ENCODE peak calls at places on chromosomes 1 and 21, in nine cellular contexts. N is CD4-positive, alpha-beta T cell; A is psoas muscle; C is endothelial cell of umbilical vein; V is hepatocyte; R is aorta; Y is transverse colon; U is HCT116; J is tibial nerve. T is an unnamed sample.

GRCh38 chr1:9655127-9655723 is 3.7 kb downstream of the PIK3CD start:
- DNase-seq in J (no peak), Y (no peak), V (no peak), N (peak; percentile 33), U (no peak), R (no peak), C (no peak), A (no peak), T (no peak)

GRCh38 chr1:177487481-177487880 is 316.7 kb downstream of the BRINP2 start:
- DNase-seq in R (no peak), J (no peak), N (no peak), U (no peak), A (no peak), Y (no peak), C (no peak), V (no peak), T (no peak)

GRCh38 chr1:71745326-71745725 is 537.0 kb downstream of the NEGR1 start:
- DNase-seq in U (no peak), R (no peak), Y (no peak), J (no peak), N (no peak), A (no peak), V (no peak), C (no peak), T (no peak)

GRCh38 chr1:39272027-39272790 is 67.7 kb downstream of the MACF1 start:
- DNase-seq in C (peak; percentile 83), R (no peak), J (no peak), U (no peak), N (no peak), Y (peak; percentile 14), A (no peak), V (peak; percentile 28), T (no peak)

GRCh38 chr1:41957568-41957967 is 38.8 kb upstream of the HIVEP3 start:
- DNase-seq in J (no peak), C (no peak), N (no peak), U (no peak), A (peak; percentile 74), R (no peak), Y (no peak), V (no peak), T (peak; percentile 84)

GRCh38 chr1:233151850-233152249 is 143.7 kb downstream of the PCNX2 start:
- DNase-seq in Y (no peak), N (no peak), J (no peak), A (no peak), U (no peak), R (no peak), C (no peak), V (no peak), T (no peak)

GRCh38 chr1:201155354-201155753 is 1.1 kb upstream of the TMEM9 start:
- DNase-seq in C (no peak), N (no peak), V (no peak), J (no peak), Y (no peak), U (no peak), R (no peak), A (no peak), T (no peak)

GRCh38 chr1:59092126-59092525 is 204.8 kb upstream of the FGGY start:
- DNase-seq in R (no peak), C (no peak), N (no peak), U (no peak), A (no peak), J (no peak), Y (no peak), V (no peak), T (no peak)

GRCh38 chr21:42770717-42771502 is 108.4 kb downstream of the WDR4 start:
- DNase-seq in U (no peak), R (no peak), J (no peak), V (no peak), Y (no peak), A (no peak), N (no peak), C (no peak), T (no peak)

GRCh38 chr21:32484706-32485380 is 72.3 kb downstream of the EVA1C start:
- DNase-seq in C (no peak), U (no peak), Y (peak; percentile 74), A (peak; percentile 55), N (no peak), J (no peak), V (no peak), R (peak; percentile 65), T (no peak)

GRCh38 chr1:111739984-111740765 is 980 bp upstream of the INKA2 start:
- DNase-seq in R (peak; percentile 82), V (peak; percentile 79), Y (peak; percentile 69), J (no peak), U (no peak), C (peak; percentile 59), N (no peak), A (peak; percentile 86), T (peak; percentile 67)

DNA sequence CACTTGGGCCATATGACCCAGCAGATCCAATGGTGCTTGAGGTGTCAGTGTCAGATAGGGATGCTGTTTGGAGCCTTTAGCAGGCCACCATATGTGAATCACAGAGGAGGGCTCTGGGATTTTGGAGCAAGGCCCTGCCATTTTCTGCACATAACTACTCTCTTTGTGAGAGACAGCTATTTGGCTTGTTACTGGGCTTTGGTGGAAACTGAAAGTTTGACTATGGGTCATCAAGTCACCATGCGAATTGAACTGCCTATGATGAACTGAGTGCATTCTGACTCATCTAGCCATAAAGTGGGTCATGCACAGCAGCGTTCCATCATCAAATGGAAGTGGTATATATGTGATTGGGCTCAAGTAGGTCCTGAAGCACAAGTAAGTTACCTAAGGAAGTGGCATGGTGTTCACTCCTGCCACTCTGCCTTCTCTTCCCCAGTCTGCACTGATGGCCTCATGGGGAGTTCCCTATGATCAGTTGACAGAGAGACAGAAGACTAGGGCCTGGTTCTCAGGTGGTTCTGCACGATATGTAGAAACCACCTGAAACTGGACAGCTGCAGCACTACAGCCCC is 447.3 kb downstream of the AGBL4 start:
- DNase-seq in A (no peak), Y (no peak), N (no peak), R (no peak), C (no peak), U (no peak), J (no peak), V (no peak), T (no peak)
- H3K9me3 ChIP-seq in A (no peaks in the 10 kb centered on the region), Y (peaks cover 16% of the 10 kb centered on the region), N (peaks cover 11% of the 10 kb centered on the region), R (peaks cover 5% of the 10 kb centered on the region), C (peaks cover 1% of the 10 kb centered on the region), U (peaks cover 2% of the 10 kb centered on the region), J (no peaks in the 10 kb centered on the region), V (no peaks in the 10 kb centered on the region), T (no peaks in the 10 kb centered on the region)

GRCh38 chr1:86922445-86922844 is 8.0 kb downstream of the HS2ST1 start:
- DNase-seq in U (no peak), J (no peak), R (no peak), C (no peak), N (no peak), V (no peak), A (no peak), Y (no peak), T (no peak)
- H3K9me3 ChIP-seq in U (no peaks in the 10 kb centered on the region), J (no peaks in the 10 kb centered on the region), R (no peaks in the 10 kb centered on the region), C (no peaks in the 10 kb centered on the region), N (peaks cover 20% of the 10 kb centered on the region), V (no peaks in the 10 kb centered on the region), A (no peaks in the 10 kb centered on the region), Y (peaks cover 17% of the 10 kb centered on the region), T (peaks cover 14% of the 10 kb centered on the region)

GRCh38 chr1:2966435-2966834 is 54.8 kb upstream of the ACTRT2 start:
- DNase-seq in V (no peak), J (no peak), U (no peak), C (no peak), Y (no peak), A (peak; percentile 2), N (no peak), R (peak; percentile 53), T (no peak)

GRCh38 chr1:2967881-2968280 is 53.4 kb upstream of the ACTRT2 start:
- DNase-seq in Y (no peak), C (no peak), N (no peak), U (no peak), J (no peak), A (peak; percentile 18), V (no peak), R (no peak), T (no peak)

GRCh38 chr1:2965676-2966075 is 55.6 kb upstream of the ACTRT2 start:
- DNase-seq in V (no peak), Y (no peak), C (no peak), N (no peak), J (no peak), U (no peak), R (no peak), A (no peak), T (no peak)

GRCh38 chr1:2968471-2968881 is 52.8 kb upstream of the ACTRT2 start:
- DNase-seq in A (no peak), Y (no peak), N (no peak), V (no peak), U (no peak), J (no peak), C (no peak), R (peak; percentile 12), T (no peak)

DNA sequence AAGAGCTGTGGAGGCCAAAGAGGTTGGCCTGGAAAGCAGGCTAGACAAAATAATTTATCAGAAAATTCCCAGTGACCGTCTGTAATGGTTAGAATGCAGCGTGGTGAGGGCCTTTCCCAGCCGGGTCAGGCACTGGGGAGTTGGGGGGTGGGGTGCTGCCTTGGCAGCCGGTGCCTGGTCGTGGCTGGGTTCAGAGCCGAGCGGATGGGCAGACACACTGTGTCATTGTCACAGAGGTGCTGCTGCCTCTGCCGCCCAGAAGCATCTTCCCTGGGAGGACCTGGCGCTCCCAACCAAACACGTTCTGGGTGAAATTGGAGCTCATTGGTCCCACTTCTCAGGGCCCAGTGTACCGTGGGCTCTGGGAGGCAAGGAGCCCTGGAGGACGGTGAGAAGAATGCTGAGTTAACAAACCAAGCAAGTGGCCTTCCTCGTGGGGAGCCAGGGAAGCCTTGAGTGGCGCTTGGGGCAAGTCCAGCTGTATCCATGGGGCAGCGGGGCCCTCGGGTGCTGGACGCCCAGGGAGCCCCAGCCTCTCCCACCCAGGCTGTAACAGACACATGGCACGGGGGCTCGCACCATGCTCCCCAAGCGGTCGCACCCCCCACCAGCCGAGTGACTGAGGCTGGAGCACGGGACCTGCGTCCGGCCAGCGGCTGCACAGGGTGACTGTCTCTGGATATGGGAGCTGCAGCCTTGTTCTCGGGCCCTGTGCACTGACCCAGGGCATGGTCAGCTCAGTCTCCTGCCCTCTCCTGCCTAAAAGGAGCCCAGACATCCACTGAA is 54.1 kb upstream of the ACTRT2 start:
- DNase-seq in N (no peak), C (no peak), J (no peak), R (no peak), U (no peak), A (peak; percentile 38), V (no peak), Y (no peak), T (no peak)
- H3K9me3 ChIP-seq in N (no peaks in the 10 kb centered on the region), C (no peaks in the 10 kb centered on the region), J (no peaks in the 10 kb centered on the region), R (no peaks in the 10 kb centered on the region), U (no peaks in the 10 kb centered on the region), A (no peaks in the 10 kb centered on the region), V (no peaks in the 10 kb centered on the region), Y (no peaks in the 10 kb centered on the region), T (no peaks in the 10 kb centered on the region)

DNA sequence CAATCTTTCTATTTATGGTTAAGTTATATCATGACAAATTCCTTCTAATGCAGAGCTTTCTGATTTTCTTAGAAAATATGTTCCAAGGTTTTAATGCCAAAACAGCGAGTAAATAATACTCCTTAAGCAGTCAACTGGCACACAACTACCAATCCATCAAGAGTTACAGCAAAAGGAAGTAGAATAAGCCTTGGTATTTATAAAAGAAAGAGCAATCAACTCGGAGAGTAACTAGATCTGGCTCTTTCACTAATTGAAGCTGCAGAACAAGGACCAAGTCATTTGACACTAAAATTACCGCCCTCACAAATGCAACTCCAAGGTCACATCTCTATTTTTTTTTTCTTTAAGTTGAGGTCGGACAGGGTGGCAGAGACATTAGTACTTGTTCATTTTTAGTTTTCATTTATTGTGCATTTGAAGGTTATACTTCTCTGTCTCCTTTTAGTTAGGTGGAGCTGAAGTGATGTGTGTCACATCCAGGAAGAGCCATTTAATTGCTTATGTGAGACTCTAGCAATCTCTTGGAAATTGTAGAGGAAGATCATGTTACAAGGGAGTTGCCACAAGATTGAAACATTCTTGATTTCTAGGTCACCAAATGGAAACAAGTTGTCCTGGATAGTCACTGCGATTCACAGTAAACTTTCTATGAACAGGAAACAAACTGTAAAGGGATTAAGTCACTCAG is 138.0 kb upstream of the ADAMTS5 start:
- DNase-seq in C (no peak), U (no peak), Y (no peak), N (no peak), V (no peak), R (no peak), J (no peak), A (no peak), T (no peak)
- H3K9me3 ChIP-seq in C (no peaks in the 10 kb centered on the region), U (peaks cover 5% of the 10 kb centered on the region), Y (no peaks in the 10 kb centered on the region), N (no peaks in the 10 kb centered on the region), V (no peaks in the 10 kb centered on the region), R (no peaks in the 10 kb centered on the region), J (peaks cover 3% of the 10 kb centered on the region), A (no peaks in the 10 kb centered on the region), T (no peaks in the 10 kb centered on the region)